ENCODE peak calls at places on chromosomes 11 and 22, in eight cellular contexts. Y is fibroblast of lung, G is HCT116, Q is GM20000, X is lower leg skin, W is kidney, B is endodermal cell, E is HFF-Myc. I is an unnamed sample.

GRCh38 chr22:24937114-24937513 is 9.4 kb downstream of the LHFPL7 start:
- DNase-seq in G (no peak), W (no peak), B (peak), E (no peak), Y (no peak), X (no peak), Q (no peak), I (no peak)

GRCh38 chr22:24179478-24180210 is 1.6 kb upstream of the SUSD2 start:
- DNase-seq in X (no peak), E (no peak), Q (no peak), Y (no peak), B (no peak), G (no peak), W (no peak), I (no peak)

GRCh38 chr11:114019046-114019445 is 40.5 kb upstream of the ZBTB16 start:
- DNase-seq in X (no peak), Q (no peak), E (no peak), B (no peak), G (no peak), Y (no peak), W (no peak), I (no peak)

GRCh38 chr22:42743501-42743991 is 22.9 kb upstream of the A4GALT start:
- DNase-seq in B (no peak), W (peak), E (no peak), Y (peak), X (peak), Q (no peak), G (no peak), I (peak)

GRCh38 chr11:70078796-70079616 is 889 bp downstream of the ANO1 start:
- DNase-seq in Q (no peak), G (no peak), W (peak), E (no peak), B (no peak), X (no peak), Y (no peak), I (no peak)

GRCh38 chr11:77027275-77027674 is 6.9 kb upstream of the B3GNT6 start:
- DNase-seq in X (no peak), B (no peak), W (no peak), Y (no peak), E (no peak), Q (no peak), G (no peak), I (peak)

GRCh38 chr11:18853086-18853720 is 61.6 kb upstream of the PTPN5 start:
- DNase-seq in E (peak), Q (peak), Y (peak), X (no peak), B (peak), G (peak), W (no peak), I (peak)

GRCh38 chr11:78427615-78428272 is 10.1 kb upstream of the GAB2 start:
- DNase-seq in X (no peak), B (no peak), Q (peak), W (no peak), E (no peak), Y (no peak), G (no peak), I (no peak)

GRCh38 chr11:122103366-122103765 is 12.6 kb downstream of the BLID start:
- DNase-seq in Q (no peak), E (no peak), X (no peak), G (no peak), W (no peak), B (no peak), Y (peak), I (peak)

GRCh38 chr22:17638182-17638431 is 450 bp upstream of the BCL2L13 start:
- DNase-seq in Q (peak), G (no peak), E (peak), Y (no peak), B (no peak), W (no peak), X (no peak), I (peak)

GRCh38 chr11:84714316-84714780 is 912.8 kb downstream of the DLG2 start:
- DNase-seq in E (peak), B (peak), Y (peak), W (no peak), G (peak), X (no peak), Q (peak), I (peak)

GRCh38 chr11:88231894-88232482 is 56.7 kb upstream of the RAB38 start:
- DNase-seq in W (no peak), E (peak), B (peak), X (no peak), Y (peak), G (no peak), Q (peak), I (peak)

GRCh38 chr22:26718905-26719304 is 61.5 kb downstream of the MIAT start:
- DNase-seq in W (no peak), Y (peak), G (no peak), X (no peak), E (peak), Q (no peak), B (no peak), I (peak)

GRCh38 chr11:66967670-66968425 is 7.3 kb upstream of the C11orf86 start:
- DNase-seq in E (no peak), W (no peak), X (no peak), Q (no peak), G (no peak), B (no peak), Y (peak), I (peak)

GRCh38 chr11:73477518-73477917 is 101.3 kb downstream of the RELT start:
- DNase-seq in Q (no peak), X (no peak), E (no peak), Y (no peak), B (no peak), W (no peak), G (no peak), I (no peak)

GRCh38 chr22:29958170-29958569 is 75.2 kb downstream of the MTMR3 start:
- DNase-seq in E (no peak), W (no peak), B (no peak), G (no peak), X (no peak), Y (no peak), Q (no peak), I (no peak)

GRCh38 chr11:59802639-59803176 is 7.9 kb downstream of the MRPL16 start:
- DNase-seq in X (no peak), E (no peak), Q (peak), Y (peak), W (no peak), G (peak), B (no peak), I (peak)

GRCh38 chr11:57213282-57214086 is 23.6 kb downstream of the APLNR start:
- DNase-seq in Q (no peak), E (no peak), Y (peak), B (peak), X (no peak), G (no peak), W (no peak), I (peak)

GRCh38 chr11:7437706-7438105 is 47.6 kb upstream of the OLFML1 start:
- DNase-seq in Y (no peak), B (no peak), Q (no peak), G (no peak), W (no peak), E (no peak), X (no peak), I (peak)

GRCh38 chr22:19823638-19824196 is 31.0 kb downstream of the GNB1L start:
- DNase-seq in Y (no peak), G (no peak), Q (no peak), X (peak), B (peak), E (no peak), W (no peak), I (no peak)

GRCh38 chr11:124672531-124673215 is 866 bp downstream of the SIAE start:
- DNase-seq in B (no peak), G (no peak), Y (no peak), Q (no peak), X (no peak), E (no peak), W (no peak), I (no peak)

GRCh38 chr22:36328635-36329216 is 59.0 kb downstream of the MYH9 start:
- DNase-seq in G (no peak), B (no peak), X (peak), W (peak), Q (peak), E (peak), Y (peak), I (peak)

GRCh38 chr11:1829039-1829820 is 5.6 kb upstream of the SYT8 start:
- DNase-seq in X (peak), B (no peak), E (no peak), W (peak), G (no peak), Q (no peak), Y (peak), I (peak)

GRCh38 chr22:26658671-26659478 is 1.5 kb downstream of the MIAT start:
- DNase-seq in W (no peak), X (peak), G (peak), E (peak), Y (peak), B (peak), Q (peak), I (peak)

GRCh38 chr22:46862418-46863324 is 100.2 kb downstream of the TBC1D22A start:
- DNase-seq in Q (no peak), Y (no peak), B (peak), E (no peak), G (no peak), X (peak), W (no peak), I (no peak)

GRCh38 chr11:10934293-10934850 is 76.5 kb upstream of the ZBED5 start:
- DNase-seq in Y (no peak), X (no peak), G (peak), E (no peak), W (no peak), Q (no peak), B (peak), I (no peak)

GRCh38 chr11:115717215-115717584 is 213.0 kb upstream of the CADM1 start:
- DNase-seq in G (no peak), X (no peak), B (peak), Y (no peak), E (no peak), Q (no peak), W (no peak), I (no peak)

GRCh38 chr22:33568934-33569496 is 351.3 kb downstream of the LARGE1 start:
- DNase-seq in B (no peak), E (no peak), W (no peak), Y (no peak), Q (no peak), X (peak), G (no peak), I (no peak)

GRCh38 chr11:65713212-65713969 is 1.3 kb downstream of the KAT5 start:
- DNase-seq in G (no peak), Q (no peak), B (no peak), X (peak), E (no peak), Y (no peak), W (peak), I (no peak)

GRCh38 chr11:41984023-41984422 is 524.6 kb upstream of the LRRC4C start:
- DNase-seq in W (no peak), Q (no peak), X (no peak), E (no peak), Y (no peak), B (no peak), G (no peak), I (no peak)

GRCh38 chr11:43879789-43880639 is 617 bp upstream of the ALKBH3 start:
- DNase-seq in W (no peak), Q (peak), Y (no peak), G (no peak), B (no peak), X (no peak), E (no peak), I (no peak)

GRCh38 chr11:126357055-126357962 is 1.8 kb downstream of the ST3GAL4 start:
- DNase-seq in X (no peak), Q (no peak), E (no peak), B (no peak), W (no peak), G (no peak), Y (no peak), I (no peak)
- TF ChIP-seq CTCF in X (no peak), Q (no peak), E (no peak), B (no peak), W (no peak), G (no peak), Y (no peak), I (no peak)

GRCh38 chr11:101127348-101127698 is 2.3 kb downstream of the PGR start:
- DNase-seq in Q (peak), G (no peak), B (peak), E (no peak), Y (peak), X (peak), W (peak), I (no peak)

GRCh38 chr11:101128571-101129202 is 926 bp downstream of the PGR start:
- DNase-seq in E (no peak), W (peak), Q (peak), Y (no peak), B (no peak), X (peak), G (no peak), I (no peak)

GRCh38 chr11:101129203-101129943 is at the start of gene PGR:
- DNase-seq in B (peak), W (peak), Q (no peak), G (no peak), E (no peak), Y (peak), X (peak), I (no peak)

GRCh38 chr11:101126551-101127347 is 2.9 kb downstream of the PGR start:
- DNase-seq in W (peak), E (no peak), B (peak), Y (peak), X (peak), G (no peak), Q (peak), I (peak)

GRCh38 chr11:101127699-101128570 is 1.7 kb downstream of the PGR start:
- DNase-seq in Y (peak), B (peak), X (peak), W (peak), G (no peak), E (no peak), Q (peak), I (no peak)
- TF ChIP-seq CTCF in Y (no peak), B (no peak), X (no peak), W (no peak), G (no peak), E (no peak), Q (no peak), I (no peak)

GRCh38 chr11:64650923-64651523 is 60.0 kb downstream of the SLC22A12 start:
- DNase-seq in Y (peak), X (peak), B (peak), Q (peak), G (peak), E (no peak), W (peak), I (peak)
- TF ChIP-seq CTCF in Y (peak), X (no peak), B (peak), Q (peak), G (peak), E (peak), W (peak), I (peak)

GRCh38 chr11:64185323-64186204 is at the start of gene STIP1:
- DNase-seq in Y (peak), G (peak), W (peak), X (peak), E (peak), Q (peak), B (peak), I (peak)
- TF ChIP-seq CTCF in Y (peak), G (peak), W (peak), X (no peak), E (peak), Q (peak), B (peak), I (peak)

GRCh38 chr11:103433380-103433779 is 324.2 kb downstream of the DYNC2H1 start:
- DNase-seq in W (no peak), E (peak), X (no peak), Y (peak), B (no peak), G (no peak), Q (no peak), I (peak)
- TF ChIP-seq CTCF in W (no peak), E (no peak), X (no peak), Y (no peak), B (no peak), G (no peak), Q (no peak), I (no peak)

GRCh38 chr22:40567626-40568328 is 68.7 kb downstream of the MRTFA start:
- DNase-seq in E (no peak), B (no peak), Q (no peak), W (no peak), Y (no peak), X (no peak), G (no peak), I (no peak)

GRCh38 chr22:40578171-40578570 is 58.3 kb downstream of the MRTFA start:
- DNase-seq in X (no peak), G (no peak), W (no peak), B (no peak), E (no peak), Y (no peak), Q (peak), I (no peak)

GRCh38 chr22:40571887-40572286 is 64.6 kb downstream of the MRTFA start:
- DNase-seq in W (no peak), X (no peak), G (no peak), Y (no peak), E (no peak), Q (no peak), B (no peak), I (no peak)

GRCh38 chr22:40567106-40567505 is 69.4 kb downstream of the MRTFA start:
- DNase-seq in W (no peak), Y (no peak), Q (no peak), B (no peak), X (no peak), G (no peak), E (no peak), I (peak)

DNA sequence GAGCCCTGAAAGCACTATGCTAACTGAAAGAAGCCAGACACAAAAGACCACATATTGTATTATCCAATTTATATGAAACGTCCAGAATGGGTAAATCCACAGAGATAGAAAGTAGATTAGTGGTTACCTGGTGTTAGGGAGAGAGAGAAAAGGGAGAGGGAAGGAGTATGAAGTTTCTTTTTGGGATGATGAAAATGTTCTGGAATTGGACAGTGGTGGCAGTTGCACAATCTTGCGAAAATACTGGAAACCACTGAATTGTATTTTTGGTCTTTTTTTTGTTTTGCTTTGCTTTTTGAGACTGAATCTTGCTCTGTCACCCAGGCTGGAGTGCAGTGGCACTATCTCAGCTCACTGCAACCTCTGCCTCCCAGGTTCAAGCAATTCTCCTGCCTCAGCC is 63.5 kb downstream of the MRTFA start:
- DNase-seq in W (no peak), X (no peak), E (no peak), Q (no peak), Y (peak), B (no peak), G (no peak), I (peak)
- TF ChIP-seq CTCF in W (no peak), X (no peak), E (no peak), Q (no peak), Y (no peak), B (no peak), G (no peak), I (no peak)

GRCh38 chr22:38299001-38299651 is 18.1 kb downstream of the CSNK1E start:
- DNase-seq in Y (no peak), Q (no peak), W (no peak), X (no peak), E (no peak), G (no peak), B (no peak), I (no peak)

GRCh38 chr22:38300197-38300945 is 16.9 kb downstream of the CSNK1E start:
- DNase-seq in Y (no peak), Q (no peak), B (no peak), G (no peak), X (no peak), W (peak), E (no peak), I (no peak)

GRCh38 chr22:38296372-38296771 is 20.9 kb downstream of the CSNK1E start:
- DNase-seq in X (no peak), Y (no peak), B (no peak), G (no peak), E (no peak), W (no peak), Q (no peak), I (no peak)

GRCh38 chr22:38299758-38300157 is 17.5 kb downstream of the CSNK1E start:
- DNase-seq in Y (no peak), X (no peak), G (no peak), E (no peak), B (no peak), Q (no peak), W (no peak), I (no peak)

DNA sequence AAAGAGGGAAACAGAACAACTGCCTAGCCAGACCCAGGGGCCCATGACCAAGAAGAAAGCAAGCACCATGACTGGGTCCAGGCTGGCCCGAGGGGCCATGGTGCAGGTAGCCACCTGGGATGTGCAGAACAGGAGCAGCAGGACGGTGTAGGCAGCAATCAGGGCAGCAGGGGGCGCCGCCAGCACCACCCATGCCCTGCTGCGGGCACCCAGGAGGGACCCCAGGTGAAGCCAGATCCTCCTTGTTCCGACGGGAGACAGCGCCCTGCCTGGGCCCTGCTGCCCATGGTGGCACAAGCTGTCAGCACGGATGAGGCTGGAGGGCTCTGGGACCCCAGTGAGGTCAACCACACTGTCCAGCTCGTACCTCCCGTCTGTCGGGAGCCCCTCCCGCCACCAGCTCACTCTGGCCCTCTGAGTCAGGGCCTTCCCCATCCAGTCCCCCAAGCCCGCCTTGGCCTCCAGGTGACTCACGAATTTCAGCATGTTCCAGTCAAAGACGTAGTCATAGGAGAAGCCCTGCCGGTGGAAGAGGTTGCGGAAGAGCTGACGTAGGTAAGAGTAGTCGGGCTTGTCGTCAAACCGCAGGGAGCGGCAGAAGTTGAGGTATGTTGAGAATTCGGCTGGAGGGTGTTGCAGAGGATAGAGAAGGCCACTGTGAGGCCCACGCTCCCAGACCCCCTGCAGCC is 18.8 kb downstream of the CSNK1E start:
- DNase-seq in G (peak), B (peak), Y (peak), E (no peak), Q (peak), X (no peak), W (no peak), I (peak)
- TF ChIP-seq CTCF in G (peak), B (peak), Y (peak), E (peak), Q (peak), X (no peak), W (no peak), I (peak)

GRCh38 chr11:2916892-2917645 is 12.2 kb downstream of the PHLDA2 start:
- DNase-seq in Y (no peak), W (peak), E (no peak), G (no peak), Q (no peak), B (no peak), X (no peak), I (no peak)
- TF ChIP-seq CTCF in Y (no peak), W (no peak), E (no peak), G (no peak), Q (no peak), B (no peak), X (no peak), I (no peak)

GRCh38 chr22:28741758-28742561 is at the start of the genes CHEK2 and HSCB:
- DNase-seq in B (peak), Y (peak), Q (peak), E (peak), G (peak), W (peak), X (peak), I (peak)
- TF ChIP-seq CTCF in B (peak), Y (no peak), Q (no peak), E (no peak), G (no peak), W (no peak), X (no peak), I (no peak)